ENCODE peak calls at places on chromosomes 7 and 10, in six cellular contexts. One of them, this sample, is unnamed.

GRCh38 chr7:149866817-149867447 is 6.8 kb upstream of the ATP6V0E2 start:
- DNase-seq in GM06990: no peak
- DNase-seq in activated CD8-positive, alpha-beta memory T cell treated with anti-CD3 and anti-CD28 coated beads, Interleukin-2, amount 50 U/mL, for 4 hours: no peak
- DNase-seq in fibroblast of the conjunctiva: no peak
- DNase-seq in activated CD4-positive, alpha-beta T cell treated with anti-CD3 and anti-CD28 coated beads, Interleukin-2, amount 50 U/mL, for 24 hours: no peak
- DNase-seq in naive thymus-derived CD8-positive, alpha-beta T cell: peak; percentile 34
- DNase-seq in this sample: peak; percentile 20

GRCh38 chr10:119910689-119911088 is 18.2 kb downstream of the SEC23IP start:
- DNase-seq in GM06990: no peak
- DNase-seq in activated CD8-positive, alpha-beta memory T cell treated with anti-CD3 and anti-CD28 coated beads, Interleukin-2, amount 50 U/mL, for 4 hours: no peak
- DNase-seq in fibroblast of the conjunctiva: no peak
- DNase-seq in activated CD4-positive, alpha-beta T cell treated with anti-CD3 and anti-CD28 coated beads, Interleukin-2, amount 50 U/mL, for 24 hours: no peak
- DNase-seq in naive thymus-derived CD8-positive, alpha-beta T cell: no peak
- DNase-seq in this sample: no peak

GRCh38 chr7:84688671-84689070 is 494.1 kb upstream of the SEMA3A start:
- DNase-seq in GM06990: no peak
- DNase-seq in activated CD8-positive, alpha-beta memory T cell treated with anti-CD3 and anti-CD28 coated beads, Interleukin-2, amount 50 U/mL, for 4 hours: no peak
- DNase-seq in fibroblast of the conjunctiva: no peak
- DNase-seq in activated CD4-positive, alpha-beta T cell treated with anti-CD3 and anti-CD28 coated beads, Interleukin-2, amount 50 U/mL, for 24 hours: no peak
- DNase-seq in naive thymus-derived CD8-positive, alpha-beta T cell: no peak
- DNase-seq in this sample: no peak

GRCh38 chr10:63157845-63158624 is 24.9 kb downstream of the NRBF2 start:
- DNase-seq in GM06990: peak; percentile 55
- DNase-seq in activated CD8-positive, alpha-beta memory T cell treated with anti-CD3 and anti-CD28 coated beads, Interleukin-2, amount 50 U/mL, for 4 hours: peak; percentile 26
- DNase-seq in fibroblast of the conjunctiva: peak; percentile 93
- DNase-seq in activated CD4-positive, alpha-beta T cell treated with anti-CD3 and anti-CD28 coated beads, Interleukin-2, amount 50 U/mL, for 24 hours: peak; percentile 64
- DNase-seq in naive thymus-derived CD8-positive, alpha-beta T cell: peak; percentile 45
- DNase-seq in this sample: peak; percentile 32

GRCh38 chr10:36606234-36606839 is 519.1 kb upstream of the ANKRD30A start:
- DNase-seq in GM06990: no peak
- DNase-seq in activated CD8-positive, alpha-beta memory T cell treated with anti-CD3 and anti-CD28 coated beads, Interleukin-2, amount 50 U/mL, for 4 hours: no peak
- DNase-seq in fibroblast of the conjunctiva: no peak
- DNase-seq in activated CD4-positive, alpha-beta T cell treated with anti-CD3 and anti-CD28 coated beads, Interleukin-2, amount 50 U/mL, for 24 hours: no peak
- DNase-seq in naive thymus-derived CD8-positive, alpha-beta T cell: no peak
- DNase-seq in this sample: no peak

GRCh38 chr10:4939224-4940072 is 23.8 kb upstream of the AKR1C1 start:
- DNase-seq in GM06990: no peak
- DNase-seq in activated CD8-positive, alpha-beta memory T cell treated with anti-CD3 and anti-CD28 coated beads, Interleukin-2, amount 50 U/mL, for 4 hours: no peak
- DNase-seq in fibroblast of the conjunctiva: no peak
- DNase-seq in activated CD4-positive, alpha-beta T cell treated with anti-CD3 and anti-CD28 coated beads, Interleukin-2, amount 50 U/mL, for 24 hours: no peak
- DNase-seq in naive thymus-derived CD8-positive, alpha-beta T cell: no peak
- DNase-seq in this sample: no peak

GRCh38 chr10:28754930-28755718 is 77.8 kb downstream of the BAMBI start:
- DNase-seq in GM06990: no peak
- DNase-seq in activated CD8-positive, alpha-beta memory T cell treated with anti-CD3 and anti-CD28 coated beads, Interleukin-2, amount 50 U/mL, for 4 hours: no peak
- DNase-seq in fibroblast of the conjunctiva: no peak
- DNase-seq in activated CD4-positive, alpha-beta T cell treated with anti-CD3 and anti-CD28 coated beads, Interleukin-2, amount 50 U/mL, for 24 hours: no peak
- DNase-seq in naive thymus-derived CD8-positive, alpha-beta T cell: no peak
- DNase-seq in this sample: no peak

GRCh38 chr10:44132361-44133289 is 252.3 kb downstream of the CXCL12 start:
- DNase-seq in GM06990: no peak
- DNase-seq in activated CD8-positive, alpha-beta memory T cell treated with anti-CD3 and anti-CD28 coated beads, Interleukin-2, amount 50 U/mL, for 4 hours: no peak
- DNase-seq in fibroblast of the conjunctiva: no peak
- DNase-seq in activated CD4-positive, alpha-beta T cell treated with anti-CD3 and anti-CD28 coated beads, Interleukin-2, amount 50 U/mL, for 24 hours: no peak
- DNase-seq in naive thymus-derived CD8-positive, alpha-beta T cell: no peak
- DNase-seq in this sample: no peak

GRCh38 chr7:107002131-107002803 is 42.2 kb upstream of the PRKAR2B start:
- DNase-seq in GM06990: no peak
- DNase-seq in activated CD8-positive, alpha-beta memory T cell treated with anti-CD3 and anti-CD28 coated beads, Interleukin-2, amount 50 U/mL, for 4 hours: no peak
- DNase-seq in fibroblast of the conjunctiva: no peak
- DNase-seq in activated CD4-positive, alpha-beta T cell treated with anti-CD3 and anti-CD28 coated beads, Interleukin-2, amount 50 U/mL, for 24 hours: no peak
- DNase-seq in naive thymus-derived CD8-positive, alpha-beta T cell: no peak
- DNase-seq in this sample: no peak

GRCh38 chr7:85184599-85185354 is 2.1 kb downstream of the SEMA3D start:
- DNase-seq in GM06990: no peak
- DNase-seq in activated CD8-positive, alpha-beta memory T cell treated with anti-CD3 and anti-CD28 coated beads, Interleukin-2, amount 50 U/mL, for 4 hours: no peak
- DNase-seq in fibroblast of the conjunctiva: peak; percentile 29
- DNase-seq in activated CD4-positive, alpha-beta T cell treated with anti-CD3 and anti-CD28 coated beads, Interleukin-2, amount 50 U/mL, for 24 hours: no peak
- DNase-seq in naive thymus-derived CD8-positive, alpha-beta T cell: no peak
- DNase-seq in this sample: no peak

GRCh38 chr7:151816562-151817314 is 60.2 kb downstream of the PRKAG2 start:
- DNase-seq in GM06990: no peak
- DNase-seq in activated CD8-positive, alpha-beta memory T cell treated with anti-CD3 and anti-CD28 coated beads, Interleukin-2, amount 50 U/mL, for 4 hours: no peak
- DNase-seq in fibroblast of the conjunctiva: no peak
- DNase-seq in activated CD4-positive, alpha-beta T cell treated with anti-CD3 and anti-CD28 coated beads, Interleukin-2, amount 50 U/mL, for 24 hours: no peak
- DNase-seq in naive thymus-derived CD8-positive, alpha-beta T cell: no peak
- DNase-seq in this sample: no peak

GRCh38 chr10:103772096-103772845 is 83.1 kb downstream of the SH3PXD2A start:
- DNase-seq in GM06990: peak; percentile 57
- DNase-seq in activated CD8-positive, alpha-beta memory T cell treated with anti-CD3 and anti-CD28 coated beads, Interleukin-2, amount 50 U/mL, for 4 hours: peak; percentile 56
- DNase-seq in fibroblast of the conjunctiva: peak; percentile 68
- DNase-seq in activated CD4-positive, alpha-beta T cell treated with anti-CD3 and anti-CD28 coated beads, Interleukin-2, amount 50 U/mL, for 24 hours: no peak
- DNase-seq in naive thymus-derived CD8-positive, alpha-beta T cell: peak; percentile 62
- DNase-seq in this sample: peak; percentile 16

GRCh38 chr10:13671874-13672273 is 85.1 kb downstream of the PRPF18 start:
- DNase-seq in GM06990: no peak
- DNase-seq in activated CD8-positive, alpha-beta memory T cell treated with anti-CD3 and anti-CD28 coated beads, Interleukin-2, amount 50 U/mL, for 4 hours: no peak
- DNase-seq in fibroblast of the conjunctiva: no peak
- DNase-seq in activated CD4-positive, alpha-beta T cell treated with anti-CD3 and anti-CD28 coated beads, Interleukin-2, amount 50 U/mL, for 24 hours: no peak
- DNase-seq in naive thymus-derived CD8-positive, alpha-beta T cell: no peak
- DNase-seq in this sample: no peak

GRCh38 chr10:74008212-74008731 is 10.4 kb downstream of the VCL start:
- DNase-seq in GM06990: peak; percentile 44
- DNase-seq in activated CD8-positive, alpha-beta memory T cell treated with anti-CD3 and anti-CD28 coated beads, Interleukin-2, amount 50 U/mL, for 4 hours: no peak
- DNase-seq in fibroblast of the conjunctiva: peak; percentile 77
- DNase-seq in activated CD4-positive, alpha-beta T cell treated with anti-CD3 and anti-CD28 coated beads, Interleukin-2, amount 50 U/mL, for 24 hours: no peak
- DNase-seq in naive thymus-derived CD8-positive, alpha-beta T cell: no peak
- DNase-seq in this sample: no peak